ENCODE peak calls at places on chromosomes 3 and 15, in ten cellular contexts. T is progenitor cell of endocrine pancreas, G is OCI-LY7, J is HCT116, L is H9, P is K562, R is fibroblast of pulmonary artery, I is sigmoid colon, Y is body of pancreas, A is AG09319. W is an unnamed sample.

GRCh38 chr3:98892263-98892662 is 9.2 kb downstream of the DCBLD2 start:
- DNase-seq in T (no peak), G (no peak), J (no peak), L (no peak), P (no peak), R (no peak), I (no peak), Y (no peak), A (no peak), W (no peak)

GRCh38 chr3:185353823-185354614 is 8.9 kb upstream of the MAP3K13 start:
- DNase-seq in T (peak; percentile 47), G (peak; percentile 84), J (peak; percentile 92), L (peak; percentile 96), P (peak; percentile 71), R (peak; percentile 67), I (peak; percentile 72), Y (peak; percentile 80), A (no peak), W (peak; percentile 65)

GRCh38 chr3:161177996-161178395 is 43.1 kb upstream of the NMD3 start:
- DNase-seq in T (no peak), G (no peak), J (no peak), L (no peak), P (no peak), R (no peak), I (no peak), Y (no peak), A (no peak), W (no peak)

GRCh38 chr15:93037341-93038063 is 51.5 kb downstream of the RGMA start:
- DNase-seq in T (no peak), G (no peak), J (no peak), L (no peak), P (no peak), R (peak; percentile 39), I (peak; percentile 83), Y (no peak), A (no peak), W (peak; percentile 83)

GRCh38 chr3:134769469-134769868 is 25.6 kb upstream of the EPHB1 start:
- DNase-seq in T (no peak), G (no peak), J (no peak), L (no peak), P (no peak), R (no peak), I (no peak), Y (no peak), A (no peak), W (no peak)

GRCh38 chr15:57403007-57403406 is 26.7 kb downstream of the CGNL1 start:
- DNase-seq in T (no peak), G (no peak), J (no peak), L (no peak), P (no peak), R (no peak), I (no peak), Y (no peak), A (no peak), W (no peak)

GRCh38 chr15:90154861-90155626 is 46.1 kb upstream of the SEMA4B start:
- DNase-seq in T (no peak), G (no peak), J (no peak), L (no peak), P (no peak), R (peak; percentile 84), I (peak; percentile 78), Y (peak; percentile 82), A (no peak), W (no peak)

GRCh38 chr3:29226709-29227108 is 54.2 kb upstream of the RBMS3 start:
- DNase-seq in T (no peak), G (no peak), J (no peak), L (no peak), P (no peak), R (no peak), I (no peak), Y (no peak), A (no peak), W (no peak)

DNA sequence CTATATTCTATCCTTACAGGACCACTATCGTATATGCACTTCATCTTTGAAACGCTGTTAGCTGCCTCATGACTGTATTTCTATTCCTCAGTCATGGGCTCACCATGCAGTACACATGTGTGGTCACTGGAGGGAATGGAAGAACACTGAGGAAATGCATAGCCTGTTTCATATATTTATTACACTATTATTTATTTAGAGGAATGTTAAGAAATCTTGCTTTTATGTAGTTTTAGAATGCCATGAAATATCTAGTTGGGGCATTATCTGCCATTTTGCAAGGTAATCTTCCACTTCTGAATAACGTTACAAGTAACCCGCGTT is 155.7 kb downstream of the IGF1R start:
- DNase-seq in T (no peak), G (no peak), J (no peak), L (no peak), P (no peak), R (no peak), I (no peak), Y (no peak), A (no peak), W (no peak)
- TF ChIP-seq CTCF in T (peak; percentile 23), G (no peak), J (no peak), L (peak; percentile 40), P (no peak), R (peak; percentile 18), I (no peak), Y (no peak), A (no peak), W (no peak)

DNA sequence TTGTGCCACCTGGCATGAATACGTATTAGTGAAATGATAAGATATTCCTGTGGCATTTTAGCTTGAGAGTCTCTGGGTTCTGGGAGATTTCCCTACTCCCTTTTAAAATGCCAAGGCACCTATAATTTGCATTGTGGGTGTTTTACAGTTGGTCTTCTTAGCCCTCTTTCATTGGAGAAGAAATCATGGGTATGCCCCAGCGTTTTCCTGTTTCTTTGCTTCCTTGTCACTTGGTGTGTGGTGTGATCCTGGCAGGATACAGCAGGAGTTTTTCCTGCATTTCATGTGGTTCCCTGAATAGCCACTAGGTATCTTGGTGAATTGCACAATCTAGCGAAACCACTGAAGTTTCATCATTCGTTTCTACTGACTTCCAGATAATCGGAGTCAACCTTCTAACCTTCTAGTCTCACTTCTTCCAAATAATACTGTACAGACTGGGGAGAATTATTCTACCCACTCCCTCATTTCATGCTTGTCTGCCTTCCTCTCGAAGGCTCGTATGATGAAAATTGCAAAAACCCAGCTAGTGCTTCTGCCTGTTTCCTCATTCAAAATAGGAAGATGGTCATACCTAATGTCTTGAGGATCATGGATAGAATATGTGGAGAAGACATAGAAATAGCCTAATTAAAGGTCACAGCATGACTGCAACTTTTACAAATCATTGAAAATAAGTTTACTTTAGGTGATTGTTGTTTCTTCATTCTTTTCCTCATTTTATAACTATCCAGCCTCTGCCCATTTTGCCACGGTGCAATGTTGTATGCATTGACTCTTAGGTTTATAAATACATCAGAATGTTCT is 2.7 kb downstream of the BHLHE40 start:
- DNase-seq in T (no peak), G (no peak), J (no peak), L (no peak), P (peak; percentile 23), R (peak; percentile 87), I (no peak), Y (peak; percentile 56), A (no peak), W (no peak)
- TF ChIP-seq CTCF in T (peak; percentile 34), G (no peak), J (peak; percentile 50), L (peak; percentile 48), P (peak; percentile 57), R (peak; percentile 51), I (peak; percentile 59), Y (peak; percentile 86), A (peak; percentile 28), W (peak; percentile 77)

GRCh38 chr3:157133434-157134320 is 26.3 kb downstream of the CCNL1 start:
- DNase-seq in T (no peak), G (no peak), J (no peak), L (no peak), P (no peak), R (no peak), I (no peak), Y (no peak), A (no peak), W (no peak)

GRCh38 chr3:157134620-157135191 is 25.2 kb downstream of the CCNL1 start:
- DNase-seq in T (no peak), G (no peak), J (no peak), L (no peak), P (no peak), R (no peak), I (no peak), Y (peak; percentile 79), A (no peak), W (no peak)

GRCh38 chr3:157132936-157133335 is 27.0 kb downstream of the CCNL1 start:
- DNase-seq in T (no peak), G (no peak), J (no peak), L (no peak), P (no peak), R (no peak), I (no peak), Y (no peak), A (no peak), W (no peak)

GRCh38 chr3:157136647-157137387 is 23.1 kb downstream of the CCNL1 start:
- DNase-seq in T (no peak), G (no peak), J (no peak), L (no peak), P (no peak), R (peak; percentile 70), I (no peak), Y (peak; percentile 71), A (no peak), W (no peak)

DNA sequence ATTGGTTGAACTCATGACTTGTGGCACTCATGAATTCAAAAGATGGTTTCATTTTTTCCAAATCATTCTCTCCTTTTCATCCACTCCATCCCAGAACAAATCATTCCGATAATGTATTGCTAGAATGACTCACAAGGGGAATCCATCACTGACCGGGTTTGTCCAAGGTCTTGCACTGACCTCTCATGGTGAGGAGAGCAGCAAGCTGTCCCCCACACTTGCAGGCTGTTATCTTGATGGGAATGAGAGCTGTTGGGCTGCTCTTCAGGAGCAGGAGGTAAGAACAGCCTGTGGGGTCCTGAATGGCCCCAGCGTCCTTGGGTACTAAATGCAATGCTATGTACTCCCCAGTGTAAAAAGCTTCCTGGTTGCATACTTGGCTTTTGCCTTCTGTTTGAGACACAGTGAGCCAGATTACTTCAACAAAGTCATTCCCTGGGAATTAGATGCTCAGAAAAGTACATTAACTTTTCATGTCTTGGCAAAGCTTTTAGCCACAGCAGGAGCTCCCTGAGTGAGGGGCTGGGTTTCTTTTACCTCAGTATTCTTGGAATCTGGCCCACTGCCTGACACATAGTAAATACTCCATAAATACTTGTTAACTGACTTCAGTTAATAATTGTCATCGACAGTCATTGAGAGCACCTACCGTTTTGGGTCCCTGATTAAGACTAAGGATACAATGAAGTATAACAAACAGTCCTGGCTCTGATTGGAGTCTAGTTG is 24.1 kb downstream of the CCNL1 start:
- DNase-seq in T (no peak), G (no peak), J (no peak), L (no peak), P (peak; percentile 47), R (peak; percentile 73), I (no peak), Y (peak; percentile 50), A (no peak), W (no peak)
- TF ChIP-seq CTCF in T (no peak), G (no peak), J (peak; percentile 42), L (no peak), P (peak; percentile 63), R (peak; percentile 30), I (no peak), Y (peak; percentile 34), A (peak; percentile 26), W (no peak)

GRCh38 chr3:46931631-46932441 is 44.7 kb downstream of the CCDC12 start:
- DNase-seq in T (no peak), G (no peak), J (no peak), L (no peak), P (no peak), R (peak; percentile 38), I (peak; percentile 87), Y (no peak), A (no peak), W (peak; percentile 78)

GRCh38 chr3:46933261-46933660 is 43.3 kb downstream of the CCDC12 start:
- DNase-seq in T (no peak), G (no peak), J (no peak), L (no peak), P (no peak), R (no peak), I (peak; percentile 59), Y (no peak), A (no peak), W (no peak)

GRCh38 chr3:46934067-46934466 is 42.5 kb downstream of the CCDC12 start:
- DNase-seq in T (no peak), G (no peak), J (no peak), L (no peak), P (no peak), R (no peak), I (peak; percentile 66), Y (no peak), A (no peak), W (no peak)

GRCh38 chr3:46930945-46931403 is 45.6 kb downstream of the CCDC12 start:
- DNase-seq in T (no peak), G (peak; percentile 57), J (no peak), L (no peak), P (no peak), R (no peak), I (peak; percentile 46), Y (peak; percentile 44), A (no peak), W (no peak)

GRCh38 chr3:46932455-46933225 is 43.9 kb downstream of the CCDC12 start:
- DNase-seq in T (no peak), G (peak; percentile 68), J (no peak), L (no peak), P (no peak), R (no peak), I (peak; percentile 61), Y (no peak), A (no peak), W (peak; percentile 42)
- TF ChIP-seq CTCF in T (no peak), G (peak; percentile 56), J (peak; percentile 26), L (peak; percentile 22), P (peak; percentile 47), R (no peak), I (no peak), Y (no peak), A (no peak), W (no peak)